ENCODE peak calls at places on chromosomes 2 and 18, in six cellular contexts. J is uterus, S is K562, C is pancreas, W is lung, U is fibroblast of mammary gland. K is an unnamed sample.

GRCh38 chr2:55175254-55176093 is 56.6 kb downstream of the CLHC1 start:
- DNase-seq in J (no peak), S (peak), C (no peak), W (no peak), U (peak), K (no peak)

GRCh38 chr2:240895656-240896388 is at the start of gene MAB21L4:
- DNase-seq in J (no peak), S (no peak), C (no peak), W (peak), U (no peak), K (no peak)

GRCh38 chr2:45119855-45120254 is 110.6 kb upstream of the SIX2 start:
- DNase-seq in J (no peak), S (no peak), C (no peak), W (no peak), U (peak), K (no peak)

GRCh38 chr2:33153008-33153407 is 206.3 kb downstream of the LTBP1 start:
- DNase-seq in J (no peak), S (no peak), C (no peak), W (no peak), U (peak), K (no peak)

GRCh38 chr18:36450264-36450663 is 152.8 kb downstream of the FHOD3 start:
- DNase-seq in J (no peak), S (no peak), C (no peak), W (no peak), U (peak), K (no peak)

GRCh38 chr2:27914046-27914792 is 23.7 kb downstream of the BABAM2 start:
- DNase-seq in J (no peak), S (no peak), C (no peak), W (no peak), U (peak), K (no peak)

GRCh38 chr2:150924862-150925261 is 336.8 kb downstream of the RBM43 start:
- DNase-seq in J (no peak), S (no peak), C (no peak), W (no peak), U (no peak), K (no peak)

GRCh38 chr2:188937228-188938220 is 36.6 kb upstream of the COL3A1 start:
- DNase-seq in J (no peak), S (no peak), C (no peak), W (no peak), U (peak), K (no peak)

GRCh38 chr2:105393373-105394055 is 5.3 kb downstream of the FHL2 start:
- DNase-seq in J (no peak), S (no peak), C (no peak), W (no peak), U (peak), K (no peak)

GRCh38 chr2:170863087-170863486 is 46.4 kb downstream of the GAD1 start:
- DNase-seq in J (no peak), S (no peak), C (no peak), W (no peak), U (no peak), K (no peak)

GRCh38 chr18:49920731-49921130 is 107.4 kb upstream of the ACAA2 start:
- DNase-seq in J (no peak), S (no peak), C (no peak), W (no peak), U (peak), K (no peak)

GRCh38 chr2:110677080-110677479 is 783 bp downstream of the BUB1 start:
- DNase-seq in J (no peak), S (no peak), C (no peak), W (no peak), U (no peak), K (no peak)

GRCh38 chr18:35851286-35851967 is 121.1 kb upstream of the RMP24 start:
- DNase-seq in J (no peak), S (no peak), C (no peak), W (peak), U (no peak), K (no peak)

GRCh38 chr2:71788601-71789240 is 335.4 kb downstream of the DYSF start:
- DNase-seq in J (no peak), S (no peak), C (no peak), W (no peak), U (no peak), K (no peak)

GRCh38 chr18:74459877-74460276 is 2.8 kb upstream of the DIPK1C start:
- DNase-seq in J (no peak), S (no peak), C (no peak), W (no peak), U (no peak), K (no peak)

GRCh38 chr2:223969856-223970255 is 12.6 kb downstream of the MRPL44 start:
- DNase-seq in J (no peak), S (no peak), C (no peak), W (no peak), U (peak), K (no peak)

GRCh38 chr2:64865073-64865830 is 123.9 kb upstream of the SLC1A4 start:
- DNase-seq in J (peak), S (peak), C (peak), W (peak), U (peak), K (peak)

GRCh38 chr18:45136381-45137088 is 455.8 kb downstream of the SETBP1 start:
- DNase-seq in J (no peak), S (no peak), C (no peak), W (no peak), U (no peak), K (no peak)

GRCh38 chr2:109143214-109144187 is 14.5 kb downstream of the SH3RF3 start:
- DNase-seq in J (no peak), S (no peak), C (no peak), W (no peak), U (no peak), K (peak)

GRCh38 chr2:44959855-44960254 is 18.4 kb downstream of the SIX3 start:
- DNase-seq in J (no peak), S (no peak), C (no peak), W (no peak), U (peak), K (no peak)

GRCh38 chr2:121362226-121362625 is 77.2 kb upstream of the TFCP2L1 start:
- DNase-seq in J (no peak), S (no peak), C (no peak), W (no peak), U (no peak), K (no peak)

GRCh38 chr2:232973796-232974195 is 39.3 kb downstream of the NGEF start:
- DNase-seq in J (no peak), S (no peak), C (no peak), W (no peak), U (no peak), K (no peak)

GRCh38 chr2:54907663-54908062 is 142.6 kb downstream of the RTN4 start:
- DNase-seq in J (no peak), S (no peak), C (no peak), W (no peak), U (no peak), K (no peak)

GRCh38 chr2:105764059-105764458 is 19.3 kb downstream of the NCK2 start:
- DNase-seq in J (no peak), S (no peak), C (no peak), W (no peak), U (no peak), K (peak)

GRCh38 chr18:61992285-61992684 is 99.5 kb upstream of the RNF152 start:
- DNase-seq in J (no peak), S (no peak), C (no peak), W (no peak), U (peak), K (no peak)

GRCh38 chr2:96159084-96159830 is 14.0 kb upstream of the DUSP2 start:
- DNase-seq in J (no peak), S (no peak), C (no peak), W (no peak), U (no peak), K (no peak)

GRCh38 chr2:9668686-9669338 is 38.0 kb upstream of the YWHAQ start:
- DNase-seq in J (no peak), S (no peak), C (no peak), W (peak), U (no peak), K (no peak)

GRCh38 chr2:197286805-197287595 is 23.6 kb downstream of the ANKRD44 start:
- DNase-seq in J (peak), S (no peak), C (peak), W (no peak), U (peak), K (peak)

GRCh38 chr18:46754188-46754587 is 2.7 kb downstream of the ST8SIA5 start:
- DNase-seq in J (no peak), S (no peak), C (no peak), W (no peak), U (no peak), K (no peak)

GRCh38 chr2:162072976-162073775 is 839 bp downstream of the DPP4 start:
- DNase-seq in J (no peak), S (no peak), C (no peak), W (peak), U (peak), K (peak)

GRCh38 chr2:149747456-149747855 is 159.9 kb upstream of the MMADHC start:
- DNase-seq in J (no peak), S (no peak), C (no peak), W (no peak), U (no peak), K (no peak)

GRCh38 chr2:174334781-174335604 is at the start of gene SP9:
- DNase-seq in J (no peak), S (peak), C (no peak), W (no peak), U (peak), K (no peak)

GRCh38 chr2:72982219-72982618 is 64.9 kb downstream of the EMX1 start:
- DNase-seq in J (no peak), S (no peak), C (no peak), W (no peak), U (no peak), K (no peak)

GRCh38 chr2:200968162-200968561 is 4.7 kb upstream of the ORC2 start:
- DNase-seq in J (no peak), S (no peak), C (no peak), W (no peak), U (no peak), K (no peak)

GRCh38 chr2:62056341-62056740 is 139.6 kb upstream of the B3GNT2 start:
- DNase-seq in J (no peak), S (no peak), C (no peak), W (no peak), U (no peak), K (no peak)

GRCh38 chr2:525021-525420 is 152.2 kb downstream of the TMEM18 start:
- DNase-seq in J (no peak), S (no peak), C (no peak), W (no peak), U (no peak), K (no peak)

GRCh38 chr18:63356272-63356896 is 10.6 kb downstream of the KDSR start:
- DNase-seq in J (no peak), S (no peak), C (no peak), W (no peak), U (no peak), K (no peak)

GRCh38 chr18:323253-323622 is 55.4 kb upstream of the THOC1 start:
- DNase-seq in J (no peak), S (no peak), C (no peak), W (no peak), U (peak), K (no peak)

GRCh38 chr2:101881131-101881530 is 110.6 kb upstream of the IL1R2 start:
- DNase-seq in J (no peak), S (no peak), C (no peak), W (no peak), U (no peak), K (no peak)

GRCh38 chr2:239311132-239312040 is 89.4 kb downstream of the HDAC4 start:
- DNase-seq in J (peak), S (no peak), C (peak), W (peak), U (peak), K (no peak)

GRCh38 chr2:239310401-239311061 is 90.3 kb downstream of the HDAC4 start:
- DNase-seq in J (peak), S (no peak), C (no peak), W (no peak), U (no peak), K (no peak)

GRCh38 chr2:239307921-239308620 is 92.7 kb downstream of the HDAC4 start:
- DNase-seq in J (peak), S (no peak), C (no peak), W (no peak), U (no peak), K (peak)

GRCh38 chr2:239308696-239309397 is 92.0 kb downstream of the HDAC4 start:
- DNase-seq in J (peak), S (no peak), C (peak), W (no peak), U (peak), K (peak)

DNA sequence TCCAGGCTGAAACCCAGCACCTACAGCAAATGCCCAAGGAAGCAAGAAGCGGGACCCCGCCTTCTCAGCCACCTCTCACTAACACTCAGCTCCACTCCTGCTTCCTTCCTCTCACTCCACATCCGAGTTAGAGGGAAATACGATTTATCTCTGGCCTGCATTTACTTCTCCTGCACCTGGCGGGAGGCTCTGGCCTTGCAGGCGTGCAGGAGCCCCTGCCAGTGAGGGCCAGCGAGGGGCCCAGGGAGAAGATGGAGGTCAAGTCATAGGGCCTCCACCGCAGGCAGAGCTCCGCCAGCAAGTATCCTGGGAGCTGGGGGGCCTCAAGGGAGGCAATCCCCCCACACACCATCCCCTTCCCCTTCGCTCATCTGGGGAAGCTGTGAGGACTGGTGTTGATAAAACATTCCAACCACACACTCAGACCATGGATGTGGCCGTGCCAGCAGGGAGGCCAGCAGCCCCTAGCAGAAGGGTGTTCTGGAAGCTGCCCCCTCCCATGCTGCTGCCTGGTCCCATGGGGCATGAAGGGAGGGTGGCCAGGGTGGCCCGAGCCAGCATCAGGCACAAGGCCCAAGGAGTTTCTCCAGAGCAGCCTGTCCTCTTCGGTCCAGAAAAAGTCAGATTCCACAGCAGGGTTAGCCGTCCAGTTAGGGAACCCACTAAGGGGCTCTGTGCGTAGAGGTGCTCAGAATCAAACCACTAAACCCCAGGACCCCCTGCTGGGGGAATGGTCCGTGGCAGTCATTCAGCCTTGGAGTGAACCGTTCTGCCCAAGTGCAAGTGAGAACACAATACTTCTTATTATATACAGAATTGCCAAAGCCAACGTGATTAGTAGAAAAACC is 91.2 kb downstream of the HDAC4 start:
- DNase-seq in J (peak), S (no peak), C (peak), W (no peak), U (no peak), K (no peak)
- H3K4me3 ChIP-seq in J (peak), S (no peak), C (no peak), W (no peak), U (peak), K (no peak)

GRCh38 chr2:102977462-102977861 is 215.6 kb downstream of the TMEM182 start:
- DNase-seq in J (no peak), S (no peak), C (no peak), W (no peak), U (no peak), K (no peak)

GRCh38 chr2:102971661-102972060 is 209.8 kb downstream of the TMEM182 start:
- DNase-seq in J (no peak), S (no peak), C (no peak), W (no peak), U (peak), K (no peak)

GRCh38 chr2:102979429-102979828 is 217.6 kb downstream of the TMEM182 start:
- DNase-seq in J (no peak), S (no peak), C (no peak), W (no peak), U (no peak), K (no peak)

GRCh38 chr2:102975996-102976636 is 214.3 kb downstream of the TMEM182 start:
- DNase-seq in J (no peak), S (peak), C (no peak), W (no peak), U (peak), K (no peak)
- TF ChIP-seq CTCF in J (no peak), S (peak), C (no peak), W (peak), U (peak), K (no peak)

DNA sequence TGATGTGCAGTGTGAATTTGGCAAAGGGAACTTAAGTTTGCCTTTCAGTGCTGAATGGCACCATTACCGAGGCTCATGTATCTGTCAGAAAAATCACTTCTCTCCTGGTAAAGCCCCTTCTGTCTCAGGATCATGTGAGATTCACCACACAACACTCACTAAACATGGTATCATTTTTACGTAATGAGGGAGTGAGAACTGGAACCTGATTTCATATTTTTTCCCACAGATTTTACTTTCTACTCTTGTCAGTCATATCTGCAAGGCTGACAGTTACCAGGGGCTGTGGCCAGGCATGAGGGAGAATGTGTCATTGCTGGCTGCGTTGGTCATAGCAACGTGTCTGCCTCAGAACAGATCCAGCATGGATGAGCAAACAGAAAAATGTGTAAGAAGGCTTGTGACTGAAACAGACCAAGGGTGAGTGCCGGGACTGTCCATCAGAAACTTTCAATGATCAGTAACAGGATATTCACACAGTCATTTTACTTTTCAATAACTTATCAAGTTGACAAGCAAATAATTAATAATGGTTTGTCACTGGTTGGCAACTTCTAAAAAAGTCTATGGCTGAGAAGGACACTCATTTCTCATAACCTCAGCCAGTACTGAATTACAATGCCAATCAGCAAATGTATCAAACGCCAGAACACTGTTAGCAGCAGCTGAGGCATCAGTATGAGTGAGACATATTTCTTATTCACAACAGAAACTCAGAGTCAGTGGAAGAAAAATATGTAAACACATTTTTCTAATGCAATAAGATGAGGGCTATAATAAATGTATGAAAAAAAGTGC is 100.5 kb downstream of the CDC42EP3 start:
- DNase-seq in J (no peak), S (no peak), C (no peak), W (no peak), U (peak), K (no peak)
- H3K4me3 ChIP-seq in J (no peak), S (no peak), C (no peak), W (no peak), U (no peak), K (no peak)

GRCh38 chr2:12722445-12723316 is 5.9 kb downstream of the TRIB2 start:
- DNase-seq in J (no peak), S (no peak), C (no peak), W (no peak), U (no peak), K (no peak)
- TF ChIP-seq CTCF in J (no peak), S (no peak), C (no peak), W (no peak), U (no peak), K (no peak)

GRCh38 chr2:221517362-221518121 is 54.6 kb downstream of the EPHA4 start:
- DNase-seq in J (no peak), S (no peak), C (no peak), W (peak), U (peak), K (no peak)
- H3K4me3 ChIP-seq in J (no peak), S (no peak), C (no peak), W (no peak), U (no peak), K (no peak)

GRCh38 chr2:231795525-231796327 is 9.5 kb downstream of the COPS7B start:
- DNase-seq in J (no peak), S (no peak), C (peak), W (no peak), U (peak), K (no peak)
- TF ChIP-seq CTCF in J (no peak), S (peak), C (peak), W (no peak), U (peak), K (peak)

GRCh38 chr2:236164983-236165301 is 3.2 kb downstream of the GBX2 start:
- DNase-seq in J (no peak), S (no peak), C (no peak), W (no peak), U (no peak), K (no peak)

GRCh38 chr2:236164201-236164982 is 3.8 kb downstream of the GBX2 start:
- DNase-seq in J (no peak), S (no peak), C (no peak), W (no peak), U (no peak), K (no peak)

GRCh38 chr2:236166157-236166780 is 1.9 kb downstream of the GBX2 start:
- DNase-seq in J (no peak), S (no peak), C (no peak), W (no peak), U (no peak), K (no peak)

GRCh38 chr2:236166781-236167296 is 1.3 kb downstream of the GBX2 start:
- DNase-seq in J (no peak), S (no peak), C (no peak), W (no peak), U (no peak), K (no peak)

DNA sequence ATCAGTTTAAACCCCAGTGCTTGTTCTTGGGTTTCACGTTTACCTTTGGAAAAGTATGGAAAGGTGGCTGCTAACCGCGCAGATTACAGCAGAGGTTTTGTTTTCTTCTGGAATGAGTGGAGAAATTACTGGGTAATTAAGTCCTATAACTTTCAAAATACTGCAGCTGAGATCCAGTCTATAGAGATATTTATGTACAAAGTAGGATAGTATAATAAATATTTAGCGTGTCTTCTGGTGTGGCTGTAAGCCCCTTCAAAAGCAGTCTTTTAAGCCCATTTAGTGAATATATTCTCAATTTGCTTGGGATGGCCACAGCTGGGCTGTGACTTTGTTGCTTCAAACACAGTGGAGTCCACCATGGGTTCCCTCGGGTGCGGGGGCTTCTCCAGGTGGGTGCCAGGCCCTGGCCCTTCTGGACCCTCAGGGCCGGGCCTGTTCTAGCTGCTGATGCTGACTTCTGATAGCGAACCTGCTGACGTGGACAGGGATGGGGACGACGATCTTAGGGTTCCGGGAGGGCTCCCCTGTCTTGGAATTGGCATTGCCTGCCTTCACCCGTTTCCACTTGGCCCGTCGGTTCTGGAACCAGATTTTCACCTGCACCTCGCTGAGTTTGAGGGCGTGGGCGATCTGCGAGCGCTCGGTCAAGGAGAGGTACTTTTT is 2.6 kb downstream of the GBX2 start:
- DNase-seq in J (no peak), S (no peak), C (no peak), W (no peak), U (no peak), K (no peak)
- H3K4me3 ChIP-seq in J (no peak), S (no peak), C (peak), W (no peak), U (no peak), K (no peak)